ENCODE peak calls at places on chromosomes 7 and 10, in eight cellular contexts. Z is mucosa of descending colon; L is keratinocyte; Q is GM23338; F is IMR-90; A is AG04450; Y is CD8-positive, alpha-beta T cell; H is cardiac fibroblast. S is an unnamed sample.
A peak's percentile ranks its signal among the peaks of the same experiment; 100 is the strongest.

GRCh38 chr10:130422366-130423324 is 286.5 kb downstream of the GLRX3 start:
- DNase-seq in F (no peak), L (no peak), Z (no peak), Q (no peak), A (no peak), Y (no peak), H (no peak), S (no peak)

GRCh38 chr7:21851445-21852043 is 94.2 kb downstream of the CDCA7L start:
- DNase-seq in A (no peak), F (no peak), Z (no peak), Y (no peak), Q (no peak), L (no peak), H (no peak), S (no peak)

GRCh38 chr10:117477961-117478670 is 64.4 kb upstream of the EMX2 start:
- DNase-seq in Z (no peak), F (peak; percentile 19), H (peak; percentile 69), A (no peak), L (peak; percentile 92), Q (no peak), Y (no peak), S (peak; percentile 70)

GRCh38 chr7:107029061-107029763 is 15.3 kb upstream of the PRKAR2B start:
- DNase-seq in H (no peak), A (no peak), L (no peak), F (peak; percentile 9), Q (no peak), Y (no peak), Z (no peak), S (no peak)

GRCh38 chr7:63900394-63901203 is 98.0 kb upstream of the ZNF722 start:
- DNase-seq in H (no peak), A (no peak), L (no peak), F (no peak), Q (no peak), Y (peak; percentile 88), Z (peak; percentile 92), S (no peak)

GRCh38 chr7:75969182-75969581 is 25.2 kb downstream of the TMEM120A start:
- DNase-seq in F (no peak), Z (no peak), Q (no peak), H (no peak), A (no peak), L (no peak), Y (no peak), S (no peak)

GRCh38 chr10:30980951-30981616 is 50.6 kb downstream of the ZNF438 start:
- DNase-seq in A (no peak), Z (no peak), F (peak; percentile 63), Y (no peak), Q (no peak), H (peak; percentile 94), L (no peak), S (peak; percentile 91)

GRCh38 chr7:100971111-100972001 is 2.0 kb downstream of the MUC12 start:
- DNase-seq in H (no peak), A (no peak), Z (no peak), L (no peak), F (no peak), Y (no peak), Q (no peak), S (no peak)

GRCh38 chr10:77711683-77712049 is 74.1 kb upstream of the KCNMA1 start:
- DNase-seq in Q (no peak), Z (no peak), F (no peak), Y (no peak), H (no peak), L (no peak), A (no peak), S (no peak)

GRCh38 chr7:131652934-131653333 is 96.5 kb upstream of the PODXL start:
- DNase-seq in L (no peak), Z (no peak), Y (no peak), A (no peak), H (no peak), F (no peak), Q (peak; percentile 23), S (no peak)

GRCh38 chr7:159227433-159227832 is 82.8 kb upstream of the VIPR2 start:
- DNase-seq in Q (no peak), L (no peak), Z (no peak), A (no peak), F (no peak), Y (no peak), H (no peak), S (no peak)

GRCh38 chr10:96719850-96720421 is 378 bp downstream of the PIK3AP1 start:
- DNase-seq in L (no peak), A (no peak), H (no peak), F (no peak), Y (peak; percentile 52), Q (peak; percentile 89), Z (peak; percentile 86), S (no peak)

GRCh38 chr10:34723746-34724145 is 91.3 kb downstream of the PARD3 start:
- DNase-seq in H (peak; percentile 85), F (peak; percentile 78), A (no peak), Q (peak; percentile 50), Y (no peak), Z (no peak), L (no peak), S (peak; percentile 88)

GRCh38 chr7:24381919-24382505 is 98.0 kb downstream of the NPY start:
- DNase-seq in L (no peak), Z (no peak), Y (no peak), H (peak; percentile 10), F (no peak), A (no peak), Q (peak; percentile 59), S (peak; percentile 18)

GRCh38 chr10:132849546-132850031 is 63.6 kb upstream of the NKX6-2 start:
- DNase-seq in F (no peak), Q (no peak), L (no peak), Y (no peak), H (no peak), A (no peak), Z (no peak), S (no peak)

GRCh38 chr10:89207181-89207800 is at the start of gene CH25H:
- DNase-seq in Y (peak; percentile 49), A (no peak), F (peak; percentile 74), H (peak; percentile 69), Z (peak; percentile 76), Q (peak; percentile 86), L (no peak), S (peak; percentile 71)

GRCh38 chr10:109957092-109957797 is 33.9 kb upstream of the XPNPEP1 start:
- DNase-seq in F (no peak), Z (no peak), H (no peak), A (no peak), Y (no peak), Q (no peak), L (no peak), S (no peak)

GRCh38 chr10:124943301-124944092 is 1.6 kb downstream of the ZRANB1 start:
- DNase-seq in A (peak; percentile 88), H (peak; percentile 68), Y (no peak), F (peak; percentile 95), Z (no peak), L (no peak), Q (no peak), S (peak; percentile 55)

GRCh38 chr7:68535266-68535665 is 1063.0 kb upstream of the AUTS2 start:
- DNase-seq in H (no peak), L (no peak), F (no peak), Z (no peak), A (no peak), Q (no peak), Y (no peak), S (no peak)

GRCh38 chr10:52778511-52779392 is 6.2 kb upstream of the MBL2 start:
- DNase-seq in L (no peak), A (no peak), Q (peak; percentile 93), Z (no peak), Y (no peak), F (peak; percentile 18), H (peak; percentile 67), S (peak; percentile 21)
- TF ChIP-seq CTCF in L (peak; percentile 91), A (peak; percentile 64), Q (peak; percentile 91), Z (no peak), Y (no peak), F (peak; percentile 46), H (peak; percentile 63), S (peak; percentile 49)

DNA sequence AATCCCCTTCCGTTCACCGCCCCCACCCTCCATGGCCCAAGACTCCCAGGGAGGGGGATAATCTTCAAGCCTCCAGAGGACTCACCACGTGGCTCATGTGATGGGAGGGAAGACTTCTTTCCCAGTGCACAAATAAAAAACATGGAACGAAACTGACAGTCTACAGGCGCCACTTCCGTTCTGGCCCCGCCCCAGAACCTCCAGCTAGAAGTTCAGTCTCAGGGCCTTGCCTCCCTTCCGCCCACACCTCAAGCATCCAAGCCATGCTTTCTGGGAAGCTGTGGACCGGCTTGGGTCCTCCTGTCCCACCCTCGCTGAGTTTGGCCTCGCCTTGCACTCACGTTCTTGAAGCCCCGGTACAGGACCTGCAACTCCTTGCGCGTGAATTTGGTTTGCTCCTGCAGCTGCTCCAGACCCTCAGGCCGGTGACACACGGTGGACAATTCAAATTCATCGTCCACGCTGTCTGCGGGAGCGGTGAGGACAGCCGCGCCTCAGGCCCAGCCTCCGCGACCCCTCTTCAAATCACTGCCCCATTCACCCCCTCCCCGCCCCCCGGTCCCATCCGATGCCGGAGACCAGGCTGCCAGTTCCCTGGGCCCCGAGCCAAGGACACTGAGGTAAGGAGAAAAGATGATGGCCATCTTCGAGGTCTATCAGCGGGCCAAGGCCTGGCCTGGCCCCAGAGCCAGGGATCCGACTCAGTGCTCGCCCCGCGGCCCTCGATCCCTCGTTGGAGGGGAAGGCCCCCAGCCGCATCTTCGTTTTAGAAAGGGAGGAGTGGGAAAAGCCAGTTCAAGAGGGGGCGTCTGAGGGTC is 10.7 kb upstream of the OGA start:
- DNase-seq in F (no peak), L (no peak), A (no peak), Y (no peak), Q (peak; percentile 31), Z (peak; percentile 71), H (no peak), S (no peak)
- H3K4me3 ChIP-seq in F (no peak overlapping the region), L (no peak overlapping the region), A (no peak overlapping the region), Y (no peak overlapping the region), Q (peak overlapping the region; percentile 63), Z (no peak overlapping the region), H (peak overlapping the region; percentile 28), S (no peak overlapping the region)

GRCh38 chr10:17237163-17237562 is 9.1 kb downstream of the VIM start:
- DNase-seq in Y (no peak), A (no peak), F (no peak), Q (no peak), Z (no peak), H (no peak), L (no peak), S (no peak)

GRCh38 chr10:17236468-17236886 is 8.4 kb downstream of the VIM start:
- DNase-seq in A (no peak), F (no peak), Q (no peak), H (peak; percentile 57), L (no peak), Y (no peak), Z (no peak), S (peak; percentile 36)

GRCh38 chr10:17234541-17234940 is 6.5 kb downstream of the VIM start:
- DNase-seq in H (no peak), Q (no peak), Y (no peak), L (no peak), A (no peak), Z (no peak), F (no peak), S (no peak)

GRCh38 chr10:17233534-17233933 is 5.5 kb downstream of the VIM start:
- DNase-seq in L (no peak), Y (no peak), Q (no peak), F (no peak), H (peak; percentile 76), Z (no peak), A (no peak), S (peak; percentile 59)

GRCh38 chr10:17235136-17235535 is 7.1 kb downstream of the VIM start:
- DNase-seq in Q (peak; percentile 53), A (no peak), Z (no peak), Y (no peak), H (no peak), L (no peak), F (no peak), S (peak; percentile 32)
- TF ChIP-seq CTCF in Q (peak; percentile 36), A (no peak), Z (no peak), Y (no peak), H (peak; percentile 35), L (no peak), F (peak; percentile 9), S (peak; percentile 30)

GRCh38 chr7:10156972-10157371 is 816.7 kb upstream of the PHF14 start:
- DNase-seq in Y (no peak), L (no peak), H (peak; percentile 43), F (no peak), A (no peak), Z (no peak), Q (no peak), S (no peak)
- H3K4me3 ChIP-seq in Y (no peak overlapping the region), L (no peak overlapping the region), H (no peak overlapping the region), F (no peak overlapping the region), A (no peak overlapping the region), Z (no peak overlapping the region), Q (no peak overlapping the region), S (no peak overlapping the region)

S was measured in fibroblast of the aortic adventitia.